ENCODE peak calls at places on chromosomes 1 and 21, in nine cellular contexts. X is heart left ventricle; J is A549; O is keratinocyte; V is sigmoid colon; T is CD8-positive, alpha-beta T cell; H is Panc1; Q is PC-9; D is prostate gland. S is an unnamed sample.
A peak's percentile ranks its signal among the peaks of the same experiment; 100 is the strongest.

GRCh38 chr1:78432016-78432415 is 58.8 kb upstream of the PTGFR start:
- DNase-seq in X (no peak), J (no peak), O (no peak), V (no peak), T (no peak), H (no peak), Q (no peak), D (no peak), S (no peak)

GRCh38 chr1:91606546-91607078 is 106.0 kb downstream of the CDC7 start:
- DNase-seq in X (no peak), J (no peak), O (no peak), V (no peak), T (no peak), H (no peak), Q (no peak), D (no peak), S (no peak)

GRCh38 chr21:16473965-16474364 is 744.2 kb downstream of the USP25 start:
- DNase-seq in X (no peak), J (no peak), O (no peak), V (no peak), T (no peak), H (no peak), Q (no peak), D (no peak), S (no peak)

GRCh38 chr1:24857528-24858133 is 72.4 kb downstream of the RUNX3 start:
- DNase-seq in X (no peak), J (peak; percentile 14), O (no peak), V (no peak), T (no peak), H (no peak), Q (no peak), D (no peak), S (no peak)

GRCh38 chr1:243420968-243421675 is 165.3 kb downstream of the SDCCAG8 start:
- DNase-seq in X (no peak), J (no peak), O (no peak), V (no peak), T (no peak), H (no peak), Q (no peak), D (no peak), S (no peak)

GRCh38 chr21:36254106-36254941 is 65.7 kb upstream of the MORC3 start:
- DNase-seq in X (no peak), J (no peak), O (no peak), V (no peak), T (no peak), H (no peak), Q (no peak), D (no peak), S (no peak)

GRCh38 chr1:167720965-167721616 is 691 bp upstream of the MPZL1 start:
- DNase-seq in X (no peak), J (peak; percentile 75), O (no peak), V (no peak), T (no peak), H (peak; percentile 66), Q (peak; percentile 34), D (peak; percentile 54), S (no peak)

GRCh38 chr1:104780470-104781078 is 1030.9 kb downstream of the AMY1C start:
- DNase-seq in X (no peak), J (peak; percentile 4), O (no peak), V (no peak), T (no peak), H (peak; percentile 12), Q (peak; percentile 3), D (no peak), S (no peak)

GRCh38 chr1:118487091-118487490 is 302.1 kb upstream of the SPAG17 start:
- DNase-seq in X (no peak), J (no peak), O (no peak), V (no peak), T (no peak), H (no peak), Q (no peak), D (no peak), S (no peak)

GRCh38 chr1:118487932-118488331 is 302.9 kb upstream of the SPAG17 start:
- DNase-seq in X (no peak), J (no peak), O (no peak), V (no peak), T (no peak), H (no peak), Q (no peak), D (no peak), S (no peak)

GRCh38 chr1:118484893-118485292 is 299.9 kb upstream of the SPAG17 start:
- DNase-seq in X (no peak), J (no peak), O (no peak), V (no peak), T (no peak), H (no peak), Q (no peak), D (no peak), S (no peak)

GRCh38 chr1:118486213-118486612 is 301.2 kb upstream of the SPAG17 start:
- DNase-seq in X (no peak), J (no peak), O (no peak), V (no peak), T (no peak), H (no peak), Q (no peak), D (no peak), S (no peak)

DNA sequence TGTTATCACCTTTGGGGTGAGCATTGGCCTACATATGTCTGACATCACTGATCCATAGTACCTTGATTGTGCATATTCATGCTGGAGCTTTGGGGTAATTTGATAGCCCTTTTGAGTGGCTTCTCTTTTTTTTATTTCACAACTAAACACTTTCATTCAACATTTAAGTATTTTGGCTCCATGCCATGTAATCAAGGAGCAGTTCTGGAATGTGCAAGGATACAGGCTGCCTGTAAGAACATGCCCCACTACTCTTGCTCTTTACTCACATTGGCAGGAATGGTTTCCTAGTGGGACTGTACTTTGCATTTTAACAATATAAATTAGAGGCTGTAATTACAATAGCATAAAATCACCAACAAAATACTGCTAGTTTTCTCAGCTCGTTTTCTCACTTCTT is 300.7 kb upstream of the SPAG17 start:
- DNase-seq in X (no peak), J (no peak), O (peak; percentile 41), V (no peak), T (no peak), H (no peak), Q (no peak), D (no peak), S (peak; percentile 69)
- H3K27ac ChIP-seq in X (no peak overlapping the region), J (no peak overlapping the region), O (no peak overlapping the region), V (no peak overlapping the region), T (no peak overlapping the region), H (no peak overlapping the region), Q (no peak overlapping the region), D (no peak overlapping the region), S (no peak overlapping the region)

DNA sequence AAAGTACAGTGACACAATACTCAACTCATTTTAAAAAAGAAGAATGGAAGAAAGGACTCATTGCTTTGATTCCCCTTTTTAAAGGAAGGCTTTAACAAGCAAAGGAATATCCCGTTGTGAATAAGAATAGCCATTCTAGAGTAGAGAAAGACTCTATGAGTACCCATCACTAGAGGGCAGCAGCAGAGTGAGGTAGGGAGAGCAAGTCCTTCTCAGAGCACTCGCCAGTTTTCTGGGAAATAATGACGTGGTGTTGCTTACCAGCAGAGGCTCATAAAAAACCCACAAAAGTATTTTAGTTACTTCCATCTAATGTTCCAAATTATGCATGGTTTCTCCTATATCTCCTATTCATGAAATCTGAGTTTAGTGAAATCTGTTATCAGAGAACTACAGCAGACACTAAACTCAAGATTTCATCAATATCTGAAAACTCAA is 74.6 kb downstream of the USP24 start:
- DNase-seq in X (no peak), J (peak; percentile 75), O (peak; percentile 53), V (peak; percentile 87), T (peak; percentile 69), H (peak; percentile 56), Q (peak; percentile 43), D (peak; percentile 83), S (peak; percentile 43)
- H3K27ac ChIP-seq in X (no peak overlapping the region), J (no peak overlapping the region), O (no peak overlapping the region), V (no peak overlapping the region), T (no peak overlapping the region), H (no peak overlapping the region), Q (no peak overlapping the region), D (no peak overlapping the region), S (no peak overlapping the region)

DNA sequence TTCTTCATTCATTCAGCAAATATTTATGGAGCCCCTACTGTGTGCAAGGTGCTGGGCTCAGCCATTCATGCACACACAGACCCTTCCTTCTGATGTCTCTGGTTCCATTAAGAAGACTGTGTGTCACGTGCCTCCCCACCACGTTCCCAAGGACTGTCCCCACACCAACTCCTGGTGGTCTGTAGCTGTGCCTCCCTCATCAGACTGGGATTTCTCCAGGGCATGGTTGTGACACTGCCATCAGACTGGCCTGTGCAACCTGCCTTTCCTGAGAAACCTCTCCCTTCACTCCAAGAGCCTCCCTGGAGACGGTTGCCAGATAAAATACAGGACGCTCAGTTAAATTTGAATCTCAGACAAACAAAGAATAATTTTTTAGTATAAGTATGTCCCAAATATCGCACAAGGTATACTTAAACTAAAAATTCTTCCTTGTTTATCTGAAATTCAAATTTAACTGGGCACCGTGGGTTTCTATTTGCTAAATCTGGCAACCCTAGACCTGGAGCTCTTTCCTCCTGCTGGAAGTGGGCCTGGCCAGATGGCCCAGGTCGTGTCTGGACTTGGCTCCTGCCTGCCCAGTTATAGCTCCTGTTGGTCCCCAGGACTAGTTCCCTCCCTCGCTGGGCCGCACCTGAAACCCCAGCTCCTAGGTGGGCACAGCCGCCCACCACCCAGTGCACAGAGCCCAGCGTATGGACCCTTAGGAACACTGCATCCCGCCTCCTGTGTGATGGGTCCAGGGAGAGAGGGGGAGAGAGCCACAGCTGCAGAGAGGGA is 76.9 kb downstream of the RAP1GAP start:
- DNase-seq in X (no peak), J (no peak), O (no peak), V (no peak), T (no peak), H (no peak), Q (no peak), D (peak; percentile 49), S (no peak)
- H3K27ac ChIP-seq in X (no peak overlapping the region), J (no peak overlapping the region), O (no peak overlapping the region), V (no peak overlapping the region), T (no peak overlapping the region), H (no peak overlapping the region), Q (no peak overlapping the region), D (no peak overlapping the region), S (no peak overlapping the region)

GRCh38 chr1:61140056-61140549 is 57.7 kb downstream of the NFIA start:
- DNase-seq in X (no peak), J (no peak), O (no peak), V (no peak), T (no peak), H (no peak), Q (no peak), D (no peak), S (no peak)

GRCh38 chr1:61139324-61140055 is 57.1 kb downstream of the NFIA start:
- DNase-seq in X (no peak), J (peak; percentile 64), O (peak; percentile 74), V (no peak), T (no peak), H (no peak), Q (peak; percentile 63), D (no peak), S (peak; percentile 68)

GRCh38 chr1:61142726-61143500 is 60.6 kb downstream of the NFIA start:
- DNase-seq in X (no peak), J (no peak), O (no peak), V (no peak), T (no peak), H (no peak), Q (no peak), D (peak; percentile 69), S (peak; percentile 53)

GRCh38 chr1:61140778-61141177 is 58.4 kb downstream of the NFIA start:
- DNase-seq in X (no peak), J (no peak), O (no peak), V (no peak), T (no peak), H (no peak), Q (no peak), D (no peak), S (no peak)

DNA sequence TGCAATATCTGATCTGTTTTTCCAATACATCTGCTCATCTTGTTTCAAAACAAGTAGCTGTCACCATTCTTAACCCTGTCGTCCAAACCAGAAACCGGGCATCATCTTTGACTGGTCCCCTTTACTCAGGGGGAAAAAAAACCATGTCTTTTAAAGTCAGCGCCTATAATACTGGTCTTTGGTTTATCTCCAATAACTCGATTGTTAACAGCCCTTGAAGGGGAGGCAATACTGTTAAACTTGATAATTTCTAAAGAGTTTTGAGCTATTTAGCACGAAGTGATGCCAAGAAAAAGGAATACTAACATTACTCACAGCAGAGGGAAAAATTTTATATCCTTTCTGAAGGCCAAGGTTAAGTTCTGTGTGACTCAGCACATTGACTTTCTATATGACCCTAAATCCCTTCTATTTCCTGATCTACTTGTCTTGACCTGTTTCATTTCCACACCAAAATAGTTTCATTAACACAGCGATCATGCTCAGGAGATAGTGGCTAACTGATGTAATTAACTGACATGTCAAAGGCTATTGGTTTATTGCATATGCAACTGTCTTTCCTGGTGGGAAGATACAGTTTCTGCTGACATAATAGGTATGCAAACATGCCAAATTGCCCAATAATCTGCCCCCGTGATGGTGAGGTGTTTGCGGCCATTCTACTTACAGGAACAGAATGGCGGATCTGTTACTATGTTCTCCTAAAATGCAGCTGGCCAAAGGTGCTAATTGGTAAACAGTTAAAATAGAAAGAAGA is 59.1 kb downstream of the NFIA start:
- DNase-seq in X (no peak), J (peak; percentile 72), O (peak; percentile 95), V (no peak), T (no peak), H (peak; percentile 15), Q (peak; percentile 35), D (no peak), S (peak; percentile 94)
- H3K27ac ChIP-seq in X (peak overlapping the region; percentile 25), J (peak overlapping the region; percentile 83), O (peak overlapping the region; percentile 97), V (no peak overlapping the region), T (no peak overlapping the region), H (peak overlapping the region; percentile 0), Q (peak overlapping the region; percentile 89), D (peak overlapping the region; percentile 44), S (peak overlapping the region; percentile 94)

S was measured in epithelial cell of prostate.